ENCODE peak calls at places on chromosome 22, in four cellular contexts. X is progenitor cell of endocrine pancreas, W is choroid plexus epithelial cell, V is A549. P is an unnamed sample.

GRCh38 chr22:23068832-23069385 is 1.4 kb upstream of the GNAZ start:
- DNase-seq in X (peak), W (no peak), V (no peak), P (peak)

GRCh38 chr22:47361247-47361646 is 598.8 kb downstream of the TBC1D22A start:
- DNase-seq in X (no peak), W (no peak), V (no peak), P (no peak)

GRCh38 chr22:17896552-17896951 is 122.3 kb upstream of the BID start:
- DNase-seq in X (peak), W (peak), V (peak), P (no peak)

GRCh38 chr22:19678949-19679348 is 35.4 kb upstream of the SEPTIN5 start:
- DNase-seq in X (no peak), W (no peak), V (no peak), P (no peak)

GRCh38 chr22:48925450-48925849 is 902.2 kb downstream of the BRD1 start:
- DNase-seq in X (no peak), W (no peak), V (no peak), P (no peak)

GRCh38 chr22:46674367-46674781 is 54.2 kb downstream of the GRAMD4 start:
- DNase-seq in X (no peak), W (no peak), V (no peak), P (peak)

GRCh38 chr22:47294222-47294532 is 531.7 kb downstream of the TBC1D22A start:
- DNase-seq in X (no peak), W (peak), V (no peak), P (no peak)

GRCh38 chr22:48944756-48945620 is 882.7 kb downstream of the BRD1 start:
- DNase-seq in X (peak), W (no peak), V (no peak), P (no peak)

GRCh38 chr22:24208012-24208749 is 26.9 kb downstream of the SUSD2 start:
- DNase-seq in X (no peak), W (peak), V (peak), P (no peak)

GRCh38 chr22:19905619-19906276 is 35.8 kb upstream of the COMT start:
- DNase-seq in X (no peak), W (no peak), V (no peak), P (no peak)

DNA sequence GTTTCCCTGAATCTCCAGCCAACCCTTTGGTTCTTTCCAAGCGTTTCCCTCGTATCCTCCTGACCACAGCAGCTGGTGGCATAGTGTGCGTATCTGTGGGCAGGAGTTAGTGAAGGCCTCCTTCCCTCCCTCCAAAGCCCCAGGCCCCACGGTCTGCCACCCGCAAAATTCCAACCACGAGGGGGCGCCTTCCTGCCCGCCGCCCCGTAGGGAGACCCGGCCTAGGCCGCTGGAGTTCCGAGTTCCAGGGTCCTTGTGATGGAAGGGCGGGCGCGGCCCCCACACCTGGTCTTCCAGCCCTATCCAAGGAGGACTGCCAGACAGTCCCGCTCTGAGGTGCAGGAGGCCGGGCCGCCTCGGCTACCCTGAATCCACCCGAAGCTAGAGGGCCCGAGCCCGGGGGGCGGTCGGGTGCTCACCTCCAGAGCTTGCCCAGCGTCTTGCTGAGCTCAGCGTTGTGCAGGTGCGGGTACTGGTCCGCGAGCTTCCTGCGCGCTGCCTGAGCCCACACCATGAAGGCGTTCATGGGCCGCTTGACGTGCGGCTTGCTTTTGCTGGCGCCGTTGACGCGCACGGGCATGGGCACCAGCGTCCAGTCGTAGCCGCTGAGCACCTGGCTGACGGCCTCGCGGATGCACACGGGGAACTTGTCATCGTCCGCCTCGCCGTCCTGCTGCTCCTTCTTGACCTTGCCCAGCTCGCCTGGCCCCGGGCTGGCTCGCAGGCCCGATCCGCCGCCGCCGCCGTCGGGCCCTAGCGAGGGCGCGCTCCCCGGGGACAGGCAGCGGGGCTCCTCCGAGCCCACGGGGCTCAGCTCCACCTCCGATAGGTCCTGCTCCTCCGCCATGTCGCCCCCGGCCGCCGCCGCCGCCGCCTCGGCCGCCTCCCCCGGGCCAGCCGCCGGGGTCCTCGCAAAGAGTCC is 1.2 kb downstream of the SOX10 start:
- DNase-seq in X (peak), W (no peak), V (no peak), P (no peak)
- TF ChIP-seq CTCF in X (peak), W (peak), V (no peak), P (no peak)

GRCh38 chr22:39352301-39352867 is 2.6 kb downstream of the SYNGR1 start:
- DNase-seq in X (no peak), W (no peak), V (no peak), P (no peak)

GRCh38 chr22:39349967-39350802 is at the start of gene SYNGR1:
- DNase-seq in X (peak), W (no peak), V (no peak), P (peak)

GRCh38 chr22:39353346-39353745 is 3.6 kb downstream of the SYNGR1 start:
- DNase-seq in X (no peak), W (peak), V (no peak), P (no peak)

GRCh38 chr22:39350803-39351688 is 1.3 kb downstream of the SYNGR1 start:
- DNase-seq in X (no peak), W (no peak), V (no peak), P (no peak)

DNA sequence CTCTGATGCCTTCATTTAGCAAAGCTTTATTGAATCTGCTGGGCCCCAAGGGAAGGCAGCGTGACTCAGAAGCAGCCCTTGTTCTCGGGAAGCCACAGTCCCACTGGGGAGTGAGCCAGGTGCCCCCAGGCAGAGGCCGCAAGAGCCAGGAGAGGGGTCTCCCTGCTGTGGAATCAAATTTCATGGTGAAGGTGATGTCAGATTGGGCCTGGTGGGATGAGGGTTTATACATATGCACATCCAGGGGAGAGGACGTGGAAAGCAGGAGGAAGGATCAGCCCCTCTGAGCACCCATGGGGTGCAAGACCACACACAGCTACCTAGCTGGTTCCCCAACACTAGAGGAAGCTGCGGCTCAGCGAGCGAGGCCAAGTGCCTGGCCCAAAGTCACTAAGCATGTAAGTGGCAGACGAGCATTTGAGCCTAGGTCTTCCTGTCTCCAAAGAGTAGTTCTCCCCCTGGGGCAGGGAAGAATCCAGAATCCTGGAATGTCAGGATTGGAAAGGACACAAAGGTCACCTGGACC is 2.0 kb downstream of the SYNGR1 start:
- DNase-seq in X (no peak), W (peak), V (no peak), P (peak)
- TF ChIP-seq CTCF in X (no peak), W (no peak), V (no peak), P (no peak)

GRCh38 chr22:42399315-42400271 is 32.6 kb downstream of the NFAM1 start:
- DNase-seq in X (no peak), W (peak), V (no peak), P (no peak)

GRCh38 chr22:42401562-42402334 is 30.5 kb downstream of the NFAM1 start:
- DNase-seq in X (no peak), W (no peak), V (no peak), P (no peak)

GRCh38 chr22:42400811-42401547 is 31.2 kb downstream of the NFAM1 start:
- DNase-seq in X (no peak), W (no peak), V (no peak), P (no peak)

GRCh38 chr22:42397332-42398246 is 34.6 kb downstream of the NFAM1 start:
- DNase-seq in X (no peak), W (no peak), V (no peak), P (peak)

GRCh38 chr22:42396621-42397331 is 35.4 kb downstream of the NFAM1 start:
- DNase-seq in X (no peak), W (no peak), V (no peak), P (peak)
- TF ChIP-seq CTCF in X (no peak), W (no peak), V (no peak), P (no peak)

GRCh38 chr22:37000676-37001534 is 18.3 kb downstream of the TST start:
- DNase-seq in X (no peak), W (no peak), V (no peak), P (no peak)

GRCh38 chr22:37002633-37003032 is 16.6 kb downstream of the TST start:
- DNase-seq in X (no peak), W (no peak), V (no peak), P (no peak)

GRCh38 chr22:37001826-37002225 is 17.4 kb downstream of the TST start:
- DNase-seq in X (no peak), W (no peak), V (no peak), P (no peak)

GRCh38 chr22:36999463-36999862 is 19.8 kb downstream of the TST start:
- DNase-seq in X (no peak), W (no peak), V (no peak), P (no peak)

GRCh38 chr22:36998620-36999351 is 20.5 kb downstream of the TST start:
- DNase-seq in X (no peak), W (peak), V (no peak), P (no peak)
- TF ChIP-seq CTCF in X (no peak), W (peak), V (no peak), P (no peak)

DNA sequence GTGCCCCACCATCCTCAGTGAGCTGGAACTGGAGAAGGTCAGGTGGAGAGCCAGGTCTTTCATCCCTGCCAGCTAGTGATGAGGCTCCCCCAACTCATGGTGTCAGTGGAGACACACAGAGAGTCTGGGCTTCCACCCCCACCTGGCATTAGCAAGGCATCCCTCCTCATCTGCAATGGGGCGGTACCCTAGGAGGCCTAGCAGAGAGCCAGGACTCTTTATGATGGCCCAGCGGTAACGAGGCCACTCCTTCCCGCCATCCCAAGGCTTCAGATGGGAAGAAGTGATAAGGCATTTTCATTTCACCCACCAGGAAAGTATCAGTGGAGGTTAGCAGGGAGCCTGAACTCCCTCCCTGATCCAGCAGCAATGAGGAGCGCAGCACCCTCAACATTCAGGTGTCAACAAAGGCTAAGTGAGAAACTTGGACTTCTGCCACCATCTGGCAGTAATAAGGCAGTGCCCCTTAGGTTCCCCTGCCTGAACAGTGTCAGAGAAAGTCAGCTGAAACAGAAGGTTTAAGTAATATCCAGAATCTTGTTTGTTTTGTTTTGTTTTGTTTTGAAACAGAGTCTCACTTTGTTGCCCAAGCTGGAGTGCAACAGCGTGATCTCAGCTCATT is 40.5 kb upstream of the FBLN1 start:
- DNase-seq in X (no peak), W (no peak), V (no peak), P (no peak)
- TF ChIP-seq CTCF in X (peak), W (no peak), V (no peak), P (no peak)

GRCh38 chr22:30882974-30883533 is 85.5 kb downstream of the MORC2 start:
- DNase-seq in X (no peak), W (no peak), V (no peak), P (no peak)

GRCh38 chr22:30883586-30884145 is 84.9 kb downstream of the MORC2 start:
- DNase-seq in X (no peak), W (no peak), V (no peak), P (no peak)

GRCh38 chr22:30885001-30885366 is 83.6 kb downstream of the MORC2 start:
- DNase-seq in X (no peak), W (no peak), V (no peak), P (no peak)

GRCh38 chr22:30885591-30885990 is 83.0 kb downstream of the MORC2 start:
- DNase-seq in X (no peak), W (no peak), V (no peak), P (no peak)

GRCh38 chr22:30884211-30885000 is 84.2 kb downstream of the MORC2 start:
- DNase-seq in X (no peak), W (no peak), V (no peak), P (no peak)
- TF ChIP-seq CTCF in X (no peak), W (no peak), V (no peak), P (no peak)